ENCODE peak calls at places on chromosome 15, in seven cellular contexts. One of them, this sample, is unnamed.

GRCh38 chr15:40249477-40250303 is 10.8 kb downstream of the PAK6 start:
- DNase-seq in neuronal stem cell: no peak
- DNase-seq in K562: no peak
- DNase-seq in GM12878: no peak
- DNase-seq in endodermal cell: no peak
- DNase-seq in mammary epithelial cell: peak
- DNase-seq in IMR-90: peak
- DNase-seq in this sample: peak

GRCh38 chr15:60135961-60136360 is 131.8 kb downstream of the FOXB1 start:
- DNase-seq in neuronal stem cell: no peak
- DNase-seq in K562: no peak
- DNase-seq in GM12878: no peak
- DNase-seq in endodermal cell: no peak
- DNase-seq in mammary epithelial cell: no peak
- DNase-seq in IMR-90: no peak
- DNase-seq in this sample: no peak

GRCh38 chr15:66388576-66388975 is 1.9 kb downstream of the MAP2K1 start:
- DNase-seq in neuronal stem cell: no peak
- DNase-seq in K562: no peak
- DNase-seq in GM12878: no peak
- DNase-seq in endodermal cell: no peak
- DNase-seq in mammary epithelial cell: no peak
- DNase-seq in IMR-90: no peak
- DNase-seq in this sample: no peak

GRCh38 chr15:93302080-93302765 is 213.2 kb upstream of the RGMA start:
- DNase-seq in neuronal stem cell: no peak
- DNase-seq in K562: no peak
- DNase-seq in GM12878: no peak
- DNase-seq in endodermal cell: no peak
- DNase-seq in mammary epithelial cell: no peak
- DNase-seq in IMR-90: no peak
- DNase-seq in this sample: no peak

GRCh38 chr15:72474466-72474911 is 359 bp downstream of the ARIH1 start:
- DNase-seq in neuronal stem cell: no peak
- DNase-seq in K562: no peak
- DNase-seq in GM12878: no peak
- DNase-seq in endodermal cell: no peak
- DNase-seq in mammary epithelial cell: no peak
- DNase-seq in IMR-90: no peak
- DNase-seq in this sample: no peak

GRCh38 chr15:99090011-99090699 is 14.7 kb upstream of the SYNM start:
- DNase-seq in neuronal stem cell: no peak
- DNase-seq in K562: no peak
- DNase-seq in GM12878: peak
- DNase-seq in endodermal cell: no peak
- DNase-seq in mammary epithelial cell: no peak
- DNase-seq in IMR-90: peak
- DNase-seq in this sample: no peak

GRCh38 chr15:100973351-100974034 is 54.3 kb downstream of the LRRK1 start:
- DNase-seq in neuronal stem cell: peak
- DNase-seq in K562: no peak
- DNase-seq in GM12878: no peak
- DNase-seq in endodermal cell: peak
- DNase-seq in mammary epithelial cell: no peak
- DNase-seq in IMR-90: no peak
- DNase-seq in this sample: no peak

GRCh38 chr15:69013726-69014406 is 629 bp upstream of the NOX5 start:
- DNase-seq in neuronal stem cell: no peak
- DNase-seq in K562: no peak
- DNase-seq in GM12878: no peak
- DNase-seq in endodermal cell: no peak
- DNase-seq in mammary epithelial cell: no peak
- DNase-seq in IMR-90: no peak
- DNase-seq in this sample: no peak

GRCh38 chr15:70866982-70867644 is 13.2 kb upstream of the LARP6 start:
- DNase-seq in neuronal stem cell: no peak
- DNase-seq in K562: no peak
- DNase-seq in GM12878: no peak
- DNase-seq in endodermal cell: no peak
- DNase-seq in mammary epithelial cell: no peak
- DNase-seq in IMR-90: peak
- DNase-seq in this sample: no peak

GRCh38 chr15:31461911-31462480 is 135.4 kb downstream of the KLF13 start:
- DNase-seq in neuronal stem cell: no peak
- DNase-seq in K562: no peak
- DNase-seq in GM12878: no peak
- DNase-seq in endodermal cell: peak
- DNase-seq in mammary epithelial cell: no peak
- DNase-seq in IMR-90: no peak
- DNase-seq in this sample: no peak

GRCh38 chr15:85541744-85542143 is 161.3 kb downstream of the AKAP13 start:
- DNase-seq in neuronal stem cell: no peak
- DNase-seq in K562: no peak
- DNase-seq in GM12878: no peak
- DNase-seq in endodermal cell: no peak
- DNase-seq in mammary epithelial cell: peak
- DNase-seq in IMR-90: peak
- DNase-seq in this sample: peak

GRCh38 chr15:50116477-50116876 is 2.6 kb downstream of the ATP8B4 start:
- DNase-seq in neuronal stem cell: no peak
- DNase-seq in K562: peak
- DNase-seq in GM12878: no peak
- DNase-seq in endodermal cell: peak
- DNase-seq in mammary epithelial cell: peak
- DNase-seq in IMR-90: peak
- DNase-seq in this sample: peak

GRCh38 chr15:49082960-49083359 is 36.7 kb upstream of the SECISBP2L start:
- DNase-seq in neuronal stem cell: no peak
- DNase-seq in K562: no peak
- DNase-seq in GM12878: no peak
- DNase-seq in endodermal cell: no peak
- DNase-seq in mammary epithelial cell: no peak
- DNase-seq in IMR-90: peak
- DNase-seq in this sample: no peak

GRCh38 chr15:84967380-84967779 is 14.3 kb upstream of the PDE8A start:
- DNase-seq in neuronal stem cell: no peak
- DNase-seq in K562: no peak
- DNase-seq in GM12878: no peak
- DNase-seq in endodermal cell: no peak
- DNase-seq in mammary epithelial cell: no peak
- DNase-seq in IMR-90: no peak
- DNase-seq in this sample: no peak

GRCh38 chr15:80251505-80252280 is at the start of gene CTXND1:
- DNase-seq in neuronal stem cell: peak
- DNase-seq in K562: no peak
- DNase-seq in GM12878: no peak
- DNase-seq in endodermal cell: peak
- DNase-seq in mammary epithelial cell: no peak
- DNase-seq in IMR-90: no peak
- DNase-seq in this sample: no peak

GRCh38 chr15:78640840-78641733 is at the start of gene CHRNB4:
- DNase-seq in neuronal stem cell: peak
- DNase-seq in K562: peak
- DNase-seq in GM12878: no peak
- DNase-seq in endodermal cell: peak
- DNase-seq in mammary epithelial cell: no peak
- DNase-seq in IMR-90: no peak
- DNase-seq in this sample: no peak

GRCh38 chr15:51077565-51078153 is 17.0 kb downstream of the TNFAIP8L3 start:
- DNase-seq in neuronal stem cell: peak
- DNase-seq in K562: peak
- DNase-seq in GM12878: peak
- DNase-seq in endodermal cell: peak
- DNase-seq in mammary epithelial cell: no peak
- DNase-seq in IMR-90: no peak
- DNase-seq in this sample: no peak

DNA sequence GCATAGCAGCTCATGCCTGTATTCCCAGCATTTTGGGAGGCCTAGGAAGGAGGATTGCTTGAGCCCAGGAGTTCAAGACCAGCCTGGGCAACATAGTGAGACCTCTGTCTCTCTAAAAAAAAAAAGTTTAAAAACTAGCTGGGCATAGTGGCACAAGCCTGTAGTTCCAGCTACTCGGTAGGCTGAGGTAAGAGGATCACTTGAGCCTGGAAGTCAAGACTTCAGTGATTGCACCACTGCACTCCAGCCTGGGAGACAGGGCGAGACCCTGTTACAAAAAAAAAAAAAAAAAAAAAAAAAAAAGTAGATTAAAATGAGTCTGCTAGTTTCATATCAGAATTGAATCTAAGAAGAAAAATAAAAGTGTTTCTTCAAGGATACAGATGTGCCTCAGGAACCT is 32.4 kb upstream of the ANPEP start:
- DNase-seq in neuronal stem cell: no peak
- DNase-seq in K562: no peak
- DNase-seq in GM12878: no peak
- DNase-seq in endodermal cell: no peak
- DNase-seq in mammary epithelial cell: no peak
- DNase-seq in IMR-90: no peak
- DNase-seq in this sample: no peak
- H3K9ac ChIP-seq in neuronal stem cell: no peak
- H3K9ac ChIP-seq in K562: no peak
- H3K9ac ChIP-seq in GM12878: no peak
- H3K9ac ChIP-seq in endodermal cell: no peak
- H3K9ac ChIP-seq in mammary epithelial cell: no peak
- H3K9ac ChIP-seq in IMR-90: no peak
- H3K9ac ChIP-seq in this sample: peak

GRCh38 chr15:83285979-83286553 is 1.6 kb upstream of the BNC1 start:
- DNase-seq in neuronal stem cell: no peak
- DNase-seq in K562: no peak
- DNase-seq in GM12878: no peak
- DNase-seq in endodermal cell: no peak
- DNase-seq in mammary epithelial cell: peak
- DNase-seq in IMR-90: peak
- DNase-seq in this sample: peak
- H3K9ac ChIP-seq in neuronal stem cell: no peak
- H3K9ac ChIP-seq in K562: no peak
- H3K9ac ChIP-seq in GM12878: no peak
- H3K9ac ChIP-seq in endodermal cell: no peak
- H3K9ac ChIP-seq in mammary epithelial cell: no peak
- H3K9ac ChIP-seq in IMR-90: no peak
- H3K9ac ChIP-seq in this sample: peak

GRCh38 chr15:77526582-77527163 is 106.0 kb downstream of the HMG20A start:
- DNase-seq in neuronal stem cell: no peak
- DNase-seq in K562: no peak
- DNase-seq in GM12878: no peak
- DNase-seq in endodermal cell: no peak
- DNase-seq in mammary epithelial cell: no peak
- DNase-seq in IMR-90: no peak
- DNase-seq in this sample: no peak

GRCh38 chr15:77527164-77527778 is 105.4 kb downstream of the LINGO1 start:
- DNase-seq in neuronal stem cell: no peak
- DNase-seq in K562: no peak
- DNase-seq in GM12878: no peak
- DNase-seq in endodermal cell: peak
- DNase-seq in mammary epithelial cell: peak
- DNase-seq in IMR-90: peak
- DNase-seq in this sample: peak

GRCh38 chr15:77527831-77528231 is 104.9 kb downstream of the LINGO1 start:
- DNase-seq in neuronal stem cell: no peak
- DNase-seq in K562: no peak
- DNase-seq in GM12878: no peak
- DNase-seq in endodermal cell: peak
- DNase-seq in mammary epithelial cell: no peak
- DNase-seq in IMR-90: no peak
- DNase-seq in this sample: no peak

GRCh38 chr15:77525411-77525811 is 104.7 kb downstream of the HMG20A start:
- DNase-seq in neuronal stem cell: no peak
- DNase-seq in K562: no peak
- DNase-seq in GM12878: no peak
- DNase-seq in endodermal cell: peak
- DNase-seq in mammary epithelial cell: no peak
- DNase-seq in IMR-90: no peak
- DNase-seq in this sample: no peak

DNA sequence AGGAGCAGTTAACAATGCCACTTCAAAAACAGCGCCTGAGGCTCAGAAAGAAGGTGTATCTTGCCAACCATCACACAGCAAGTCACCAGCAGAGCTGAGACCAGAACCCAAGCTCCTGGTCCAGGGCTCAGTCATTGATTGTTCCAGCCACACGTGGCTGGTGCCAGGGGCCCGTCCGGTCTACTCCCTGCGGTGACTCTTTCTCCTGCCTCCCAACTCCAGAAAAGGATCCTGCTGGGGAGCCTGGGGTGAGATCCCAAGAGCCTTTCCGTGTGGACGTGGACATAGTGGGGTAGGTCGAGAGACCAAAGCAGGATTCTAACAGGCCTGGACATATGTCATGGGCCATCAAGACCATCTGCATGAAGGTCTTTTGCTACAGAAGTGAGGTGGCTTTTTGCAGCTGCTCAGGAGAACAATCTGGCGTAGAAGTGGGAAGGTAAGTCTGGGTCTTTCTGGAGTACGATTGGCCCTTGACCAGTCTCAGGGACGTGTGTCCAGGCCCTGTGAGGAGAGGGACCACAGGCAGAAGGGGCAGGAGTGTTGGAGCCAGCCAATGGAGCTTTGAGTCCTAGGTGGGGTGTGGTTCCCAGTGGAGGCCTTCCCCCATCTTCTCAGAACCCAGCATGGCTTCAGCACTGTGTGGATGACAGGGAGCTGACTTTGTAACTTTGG is 105.4 kb downstream of the HMG20A start:
- DNase-seq in neuronal stem cell: no peak
- DNase-seq in K562: no peak
- DNase-seq in GM12878: no peak
- DNase-seq in endodermal cell: peak
- DNase-seq in mammary epithelial cell: no peak
- DNase-seq in IMR-90: no peak
- DNase-seq in this sample: no peak
- H3K9ac ChIP-seq in neuronal stem cell: no peak
- H3K9ac ChIP-seq in K562: no peak
- H3K9ac ChIP-seq in GM12878: no peak
- H3K9ac ChIP-seq in endodermal cell: no peak
- H3K9ac ChIP-seq in mammary epithelial cell: no peak
- H3K9ac ChIP-seq in IMR-90: no peak
- H3K9ac ChIP-seq in this sample: no peak

GRCh38 chr15:36885709-36886108 is 214.6 kb downstream of the MEIS2 start:
- DNase-seq in neuronal stem cell: no peak
- DNase-seq in K562: no peak
- DNase-seq in GM12878: no peak
- DNase-seq in endodermal cell: no peak
- DNase-seq in mammary epithelial cell: no peak
- DNase-seq in IMR-90: no peak
- DNase-seq in this sample: no peak
- H3K9ac ChIP-seq in neuronal stem cell: no peak
- H3K9ac ChIP-seq in K562: no peak
- H3K9ac ChIP-seq in GM12878: no peak
- H3K9ac ChIP-seq in endodermal cell: no peak
- H3K9ac ChIP-seq in mammary epithelial cell: no peak
- H3K9ac ChIP-seq in IMR-90: no peak
- H3K9ac ChIP-seq in this sample: no peak

GRCh38 chr15:74858366-74858735 is 14.8 kb downstream of the SCAMP2 start:
- DNase-seq in neuronal stem cell: no peak
- DNase-seq in K562: no peak
- DNase-seq in GM12878: no peak
- DNase-seq in endodermal cell: no peak
- DNase-seq in mammary epithelial cell: no peak
- DNase-seq in IMR-90: no peak
- DNase-seq in this sample: no peak
- H3K9ac ChIP-seq in neuronal stem cell: no peak
- H3K9ac ChIP-seq in K562: no peak
- H3K9ac ChIP-seq in GM12878: peak
- H3K9ac ChIP-seq in endodermal cell: no peak
- H3K9ac ChIP-seq in mammary epithelial cell: no peak
- H3K9ac ChIP-seq in IMR-90: no peak
- H3K9ac ChIP-seq in this sample: no peak

GRCh38 chr15:88769161-88769971 is 33.9 kb upstream of the ACAN start:
- DNase-seq in neuronal stem cell: no peak
- DNase-seq in K562: no peak
- DNase-seq in GM12878: no peak
- DNase-seq in endodermal cell: peak
- DNase-seq in mammary epithelial cell: peak
- DNase-seq in IMR-90: peak
- DNase-seq in this sample: no peak
- H3K9ac ChIP-seq in neuronal stem cell: no peak
- H3K9ac ChIP-seq in K562: no peak
- H3K9ac ChIP-seq in GM12878: no peak
- H3K9ac ChIP-seq in endodermal cell: no peak
- H3K9ac ChIP-seq in mammary epithelial cell: no peak
- H3K9ac ChIP-seq in IMR-90: no peak
- H3K9ac ChIP-seq in this sample: no peak